ENCODE peak calls at places on chromosomes 7 and 10, in six cellular contexts. One of them, this sample, is unnamed.

GRCh38 chr7:65235586-65235985 is 138.1 kb upstream of the ZNF92 start:
- DNase-seq in GM12878: no peak
- DNase-seq in AG04449: no peak
- DNase-seq in NCI-H510A: no peak
- DNase-seq in stimulated activated CD4-positive, alpha-beta T cell treated with anti-CD3 and anti-CD28 coated beads, Interleukin-2, amount 100 ng/mL, for 48 hours: no peak
- DNase-seq in left cardiac atrium: no peak
- DNase-seq in this sample: peak; percentile 25

GRCh38 chr10:74371696-74372095 is 220.7 kb downstream of the ADK start:
- DNase-seq in GM12878: no peak
- DNase-seq in AG04449: no peak
- DNase-seq in NCI-H510A: no peak
- DNase-seq in stimulated activated CD4-positive, alpha-beta T cell treated with anti-CD3 and anti-CD28 coated beads, Interleukin-2, amount 100 ng/mL, for 48 hours: no peak
- DNase-seq in left cardiac atrium: no peak
- DNase-seq in this sample: no peak

GRCh38 chr10:12463459-12463838 is 114.1 kb downstream of the CAMK1D start:
- DNase-seq in GM12878: no peak
- DNase-seq in AG04449: no peak
- DNase-seq in NCI-H510A: no peak
- DNase-seq in stimulated activated CD4-positive, alpha-beta T cell treated with anti-CD3 and anti-CD28 coated beads, Interleukin-2, amount 100 ng/mL, for 48 hours: no peak
- DNase-seq in left cardiac atrium: no peak
- DNase-seq in this sample: no peak

GRCh38 chr7:131633342-131633843 is 77.0 kb upstream of the PODXL start:
- DNase-seq in GM12878: no peak
- DNase-seq in AG04449: no peak
- DNase-seq in NCI-H510A: no peak
- DNase-seq in stimulated activated CD4-positive, alpha-beta T cell treated with anti-CD3 and anti-CD28 coated beads, Interleukin-2, amount 100 ng/mL, for 48 hours: no peak
- DNase-seq in left cardiac atrium: peak; percentile 58
- DNase-seq in this sample: no peak

GRCh38 chr10:50992356-50992866 is 81.9 kb upstream of the PRKG1 start:
- DNase-seq in GM12878: no peak
- DNase-seq in AG04449: no peak
- DNase-seq in NCI-H510A: no peak
- DNase-seq in stimulated activated CD4-positive, alpha-beta T cell treated with anti-CD3 and anti-CD28 coated beads, Interleukin-2, amount 100 ng/mL, for 48 hours: no peak
- DNase-seq in left cardiac atrium: no peak
- DNase-seq in this sample: no peak

GRCh38 chr10:60282771-60283353 is 106.8 kb downstream of the ANK3 start:
- DNase-seq in GM12878: no peak
- DNase-seq in AG04449: peak; percentile 44
- DNase-seq in NCI-H510A: no peak
- DNase-seq in stimulated activated CD4-positive, alpha-beta T cell treated with anti-CD3 and anti-CD28 coated beads, Interleukin-2, amount 100 ng/mL, for 48 hours: no peak
- DNase-seq in left cardiac atrium: no peak
- DNase-seq in this sample: no peak

GRCh38 chr7:128665057-128665456 is 7.0 kb upstream of the GARIN1A start:
- DNase-seq in GM12878: no peak
- DNase-seq in AG04449: no peak
- DNase-seq in NCI-H510A: no peak
- DNase-seq in stimulated activated CD4-positive, alpha-beta T cell treated with anti-CD3 and anti-CD28 coated beads, Interleukin-2, amount 100 ng/mL, for 48 hours: no peak
- DNase-seq in left cardiac atrium: no peak
- DNase-seq in this sample: no peak

GRCh38 chr10:119608316-119609155 is 11.8 kb upstream of the TIAL1 start:
- DNase-seq in GM12878: no peak
- DNase-seq in AG04449: no peak
- DNase-seq in NCI-H510A: peak; percentile 28
- DNase-seq in stimulated activated CD4-positive, alpha-beta T cell treated with anti-CD3 and anti-CD28 coated beads, Interleukin-2, amount 100 ng/mL, for 48 hours: peak; percentile 17
- DNase-seq in left cardiac atrium: peak; percentile 51
- DNase-seq in this sample: peak; percentile 61

GRCh38 chr10:69451784-69452251 is 553 bp downstream of the TSPAN15 start:
- DNase-seq in GM12878: no peak
- DNase-seq in AG04449: no peak
- DNase-seq in NCI-H510A: peak; percentile 51
- DNase-seq in stimulated activated CD4-positive, alpha-beta T cell treated with anti-CD3 and anti-CD28 coated beads, Interleukin-2, amount 100 ng/mL, for 48 hours: no peak
- DNase-seq in left cardiac atrium: no peak
- DNase-seq in this sample: no peak

GRCh38 chr10:62348029-62348428 is 26.1 kb upstream of the ZNF365 start:
- DNase-seq in GM12878: no peak
- DNase-seq in AG04449: no peak
- DNase-seq in NCI-H510A: no peak
- DNase-seq in stimulated activated CD4-positive, alpha-beta T cell treated with anti-CD3 and anti-CD28 coated beads, Interleukin-2, amount 100 ng/mL, for 48 hours: no peak
- DNase-seq in left cardiac atrium: no peak
- DNase-seq in this sample: no peak

GRCh38 chr10:100737359-100738054 is 7.9 kb upstream of the PAX2 start:
- DNase-seq in GM12878: no peak
- DNase-seq in AG04449: no peak
- DNase-seq in NCI-H510A: no peak
- DNase-seq in stimulated activated CD4-positive, alpha-beta T cell treated with anti-CD3 and anti-CD28 coated beads, Interleukin-2, amount 100 ng/mL, for 48 hours: no peak
- DNase-seq in left cardiac atrium: no peak
- DNase-seq in this sample: no peak

GRCh38 chr7:145718129-145718528 is 398.5 kb upstream of the CNTNAP2 start:
- DNase-seq in GM12878: no peak
- DNase-seq in AG04449: no peak
- DNase-seq in NCI-H510A: no peak
- DNase-seq in stimulated activated CD4-positive, alpha-beta T cell treated with anti-CD3 and anti-CD28 coated beads, Interleukin-2, amount 100 ng/mL, for 48 hours: no peak
- DNase-seq in left cardiac atrium: no peak
- DNase-seq in this sample: no peak

GRCh38 chr7:73668103-73668937 is 689 bp downstream of the VPS37D start:
- DNase-seq in GM12878: no peak
- DNase-seq in AG04449: no peak
- DNase-seq in NCI-H510A: no peak
- DNase-seq in stimulated activated CD4-positive, alpha-beta T cell treated with anti-CD3 and anti-CD28 coated beads, Interleukin-2, amount 100 ng/mL, for 48 hours: no peak
- DNase-seq in left cardiac atrium: no peak
- DNase-seq in this sample: no peak

GRCh38 chr7:137482466-137482865 is 138.9 kb upstream of the PTN start:
- DNase-seq in GM12878: no peak
- DNase-seq in AG04449: no peak
- DNase-seq in NCI-H510A: no peak
- DNase-seq in stimulated activated CD4-positive, alpha-beta T cell treated with anti-CD3 and anti-CD28 coated beads, Interleukin-2, amount 100 ng/mL, for 48 hours: no peak
- DNase-seq in left cardiac atrium: no peak
- DNase-seq in this sample: no peak

GRCh38 chr10:34094961-34095360 is 720.1 kb downstream of the PARD3 start:
- DNase-seq in GM12878: no peak
- DNase-seq in AG04449: no peak
- DNase-seq in NCI-H510A: no peak
- DNase-seq in stimulated activated CD4-positive, alpha-beta T cell treated with anti-CD3 and anti-CD28 coated beads, Interleukin-2, amount 100 ng/mL, for 48 hours: no peak
- DNase-seq in left cardiac atrium: no peak
- DNase-seq in this sample: no peak

GRCh38 chr10:132410056-132410778 is 13.2 kb downstream of the PWWP2B start:
- DNase-seq in GM12878: no peak
- DNase-seq in AG04449: no peak
- DNase-seq in NCI-H510A: peak; percentile 29
- DNase-seq in stimulated activated CD4-positive, alpha-beta T cell treated with anti-CD3 and anti-CD28 coated beads, Interleukin-2, amount 100 ng/mL, for 48 hours: no peak
- DNase-seq in left cardiac atrium: no peak
- DNase-seq in this sample: no peak

GRCh38 chr7:135758531-135758932 is 9.9 kb upstream of the FAM180A start:
- DNase-seq in GM12878: no peak
- DNase-seq in AG04449: no peak
- DNase-seq in NCI-H510A: no peak
- DNase-seq in stimulated activated CD4-positive, alpha-beta T cell treated with anti-CD3 and anti-CD28 coated beads, Interleukin-2, amount 100 ng/mL, for 48 hours: no peak
- DNase-seq in left cardiac atrium: peak; percentile 75
- DNase-seq in this sample: no peak

GRCh38 chr7:2510909-2511768 is 8.4 kb upstream of the LFNG start:
- DNase-seq in GM12878: no peak
- DNase-seq in AG04449: no peak
- DNase-seq in NCI-H510A: peak; percentile 90
- DNase-seq in stimulated activated CD4-positive, alpha-beta T cell treated with anti-CD3 and anti-CD28 coated beads, Interleukin-2, amount 100 ng/mL, for 48 hours: no peak
- DNase-seq in left cardiac atrium: peak; percentile 77
- DNase-seq in this sample: no peak

GRCh38 chr10:3972460-3973366 is 187.7 kb upstream of the KLF6 start:
- DNase-seq in GM12878: no peak
- DNase-seq in AG04449: no peak
- DNase-seq in NCI-H510A: no peak
- DNase-seq in stimulated activated CD4-positive, alpha-beta T cell treated with anti-CD3 and anti-CD28 coated beads, Interleukin-2, amount 100 ng/mL, for 48 hours: peak; percentile 26
- DNase-seq in left cardiac atrium: no peak
- DNase-seq in this sample: no peak

GRCh38 chr7:81789406-81790139 is 19.7 kb upstream of the HGF start:
- DNase-seq in GM12878: no peak
- DNase-seq in AG04449: no peak
- DNase-seq in NCI-H510A: no peak
- DNase-seq in stimulated activated CD4-positive, alpha-beta T cell treated with anti-CD3 and anti-CD28 coated beads, Interleukin-2, amount 100 ng/mL, for 48 hours: no peak
- DNase-seq in left cardiac atrium: no peak
- DNase-seq in this sample: no peak

This sample was measured in BE2C.